ENCODE peak calls at places on chromosomes 12 and 14, in four cellular contexts. M is A549, G is GM12878, U is HepG2. F is an unnamed sample.

GRCh38 chr12:52203126-52203921 is 11.5 kb upstream of the KRT80 start:
- DNase-seq in G (no peak), U (peak; percentile 63), M (peak; percentile 66), F (peak; percentile 63)

GRCh38 chr14:51716610-51717009 is 64.9 kb downstream of the FRMD6 start:
- DNase-seq in U (no peak), M (no peak), G (no peak), F (no peak)

GRCh38 chr14:100891501-100892445 is 11.7 kb downstream of the RTL1 start:
- DNase-seq in M (no peak), U (no peak), G (no peak), F (no peak)

GRCh38 chr12:39476894-39477293 is 34.0 kb upstream of the KIF21A start:
- DNase-seq in M (no peak), G (no peak), U (no peak), F (no peak)

GRCh38 chr12:120079352-120080042 is 37.1 kb downstream of the RAB35 start:
- DNase-seq in M (peak; percentile 67), G (no peak), U (peak; percentile 78), F (no peak)

GRCh38 chr12:71755146-71755892 is 656 bp downstream of the RAB21 start:
- DNase-seq in M (peak; percentile 36), G (peak; percentile 30), U (peak; percentile 18), F (peak; percentile 18)

GRCh38 chr14:63435838-63436237 is 107.3 kb downstream of the PPP2R5E start:
- DNase-seq in M (no peak), G (no peak), U (peak; percentile 13), F (no peak)

GRCh38 chr12:82867782-82868505 is 181.2 kb downstream of the TMTC2 start:
- DNase-seq in U (no peak), M (no peak), G (no peak), F (no peak)

GRCh38 chr14:100283984-100284881 is 22.0 kb downstream of the SLC25A29 start:
- DNase-seq in G (no peak), M (no peak), U (no peak), F (peak; percentile 34)

GRCh38 chr14:96634896-96635295 is 132.7 kb downstream of the PAPOLA start:
- DNase-seq in G (no peak), U (no peak), M (no peak), F (peak; percentile 14)

GRCh38 chr14:99721792-99722516 is 37.9 kb downstream of the CYP46A1 start:
- DNase-seq in U (no peak), M (no peak), G (no peak), F (no peak)

GRCh38 chr12:9509464-9510166 is 98.1 kb downstream of the KLRB1 start:
- DNase-seq in U (no peak), G (no peak), M (no peak), F (no peak)

GRCh38 chr12:59252731-59253130 is 332.4 kb upstream of the LRIG3 start:
- DNase-seq in G (no peak), U (no peak), M (no peak), F (no peak)

GRCh38 chr12:15173142-15173541 is 48.1 kb downstream of the RERG start:
- DNase-seq in G (no peak), M (no peak), U (no peak), F (no peak)

GRCh38 chr14:96734076-96734622 is 63.0 kb upstream of the VRK1 start:
- DNase-seq in G (no peak), U (no peak), M (no peak), F (no peak)

GRCh38 chr12:2792670-2793500 is 1.9 kb upstream of the FKBP4 start:
- DNase-seq in M (no peak), G (no peak), U (no peak), F (no peak)

GRCh38 chr12:98594050-98594853 is 766 bp downstream of the SLC25A3 start:
- DNase-seq in M (no peak), G (no peak), U (no peak), F (peak; percentile 36)

GRCh38 chr14:66643344-66643743 is 135.4 kb downstream of the GPHN start:
- DNase-seq in U (no peak), M (no peak), G (no peak), F (no peak)

GRCh38 chr12:101696477-101697196 is 803 bp upstream of the CHPT1 start:
- DNase-seq in M (peak; percentile 6), G (no peak), U (peak; percentile 88), F (peak; percentile 48)

GRCh38 chr12:11209098-11209497 is 22.4 kb upstream of the TAS2R42 start:
- DNase-seq in G (no peak), M (no peak), U (peak; percentile 10), F (no peak)

GRCh38 chr14:74620497-74620921 is 8.5 kb upstream of the LTBP2 start:
- DNase-seq in M (peak; percentile 51), U (peak; percentile 72), G (no peak), F (no peak)

GRCh38 chr14:32197919-32198318 is 3.9 kb upstream of the RNU6-7 start:
- DNase-seq in M (no peak), G (no peak), U (no peak), F (no peak)

GRCh38 chr12:57069522-57069921 is 9.1 kb downstream of the NEMP1 start:
- DNase-seq in M (peak; percentile 48), G (no peak), U (peak; percentile 81), F (peak; percentile 59)

GRCh38 chr12:129332286-129332685 is 479.0 kb downstream of the GLT1D1 start:
- DNase-seq in U (no peak), M (no peak), G (no peak), F (no peak)

GRCh38 chr12:85310456-85311076 is 30.5 kb downstream of the ALX1 start:
- DNase-seq in G (no peak), M (no peak), U (no peak), F (no peak)

GRCh38 chr12:3015356-3015755 is 56.2 kb downstream of the TEAD4 start:
- DNase-seq in G (no peak), U (no peak), M (no peak), F (no peak)

GRCh38 chr12:67915335-67915851 is 73.9 kb upstream of the IFNG-AS1 start:
- DNase-seq in G (no peak), M (no peak), U (peak; percentile 8), F (no peak)

GRCh38 chr12:18576104-18576622 is 161.6 kb downstream of the PLCZ1 start:
- DNase-seq in G (no peak), U (no peak), M (no peak), F (no peak)

GRCh38 chr12:18583655-18584054 is 154.2 kb downstream of the PLCZ1 start:
- DNase-seq in U (no peak), M (no peak), G (no peak), F (no peak)

GRCh38 chr12:18580286-18580685 is 157.5 kb downstream of the PLCZ1 start:
- DNase-seq in M (no peak), U (no peak), G (no peak), F (no peak)

GRCh38 chr12:18581232-18581962 is 156.4 kb downstream of the PLCZ1 start:
- DNase-seq in M (no peak), G (no peak), U (no peak), F (no peak)

GRCh38 chr12:18578191-18578590 is 159.6 kb downstream of the PLCZ1 start:
- DNase-seq in G (no peak), M (no peak), U (no peak), F (no peak)
- TF ChIP-seq PBX3 in G (no peak), M (no peak), U (no peak), F (no peak)

DNA sequence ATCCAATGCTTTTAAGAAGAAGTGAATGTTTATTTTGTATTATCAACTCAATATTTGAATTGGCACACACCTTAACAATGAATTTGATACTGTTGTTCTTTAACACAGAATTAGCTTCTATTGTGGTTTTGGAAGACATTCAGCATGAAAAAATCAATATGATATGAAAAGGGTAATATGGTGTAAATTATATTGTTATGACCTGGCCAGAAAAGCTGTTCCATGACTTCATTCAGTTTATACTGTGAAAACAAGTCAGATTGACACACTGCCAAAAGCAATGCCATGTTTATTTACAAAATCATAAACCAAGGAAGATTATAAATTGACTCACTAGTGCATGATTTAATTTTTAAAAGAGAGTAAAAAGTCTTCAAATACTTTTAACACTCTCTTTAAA is 851.4 kb upstream of the SEL1L start:
- DNase-seq in M (no peak), U (no peak), G (no peak), F (no peak)
- TF ChIP-seq PBX3 in M (no peak), U (no peak), G (no peak), F (no peak)

DNA sequence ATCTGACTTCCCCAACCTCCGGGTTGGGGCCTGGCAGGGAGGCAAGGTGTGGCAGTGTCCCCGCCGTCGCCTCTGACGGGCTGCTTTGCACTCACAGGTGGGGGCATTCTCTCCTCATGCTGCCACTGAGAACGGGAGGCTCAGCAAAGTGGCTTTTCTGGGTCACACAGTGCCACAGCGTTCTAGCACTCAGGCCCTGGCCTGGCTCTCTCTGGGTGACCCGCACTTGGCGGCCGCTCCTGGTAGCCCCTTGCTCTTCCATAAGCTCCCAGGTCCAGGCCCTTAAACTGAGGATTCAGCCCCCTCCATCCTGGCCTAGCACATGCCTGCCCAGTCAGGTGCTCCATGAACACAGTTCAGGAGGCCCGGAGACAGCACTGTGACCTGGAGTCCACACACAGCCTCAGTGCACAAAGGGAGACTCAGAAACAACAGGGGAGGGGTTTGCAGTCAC is 25.2 kb downstream of the SERPINA1 start:
- DNase-seq in U (no peak), M (no peak), G (no peak), F (no peak)
- TF ChIP-seq PBX3 in U (no peak), M (no peak), G (no peak), F (no peak)

DNA sequence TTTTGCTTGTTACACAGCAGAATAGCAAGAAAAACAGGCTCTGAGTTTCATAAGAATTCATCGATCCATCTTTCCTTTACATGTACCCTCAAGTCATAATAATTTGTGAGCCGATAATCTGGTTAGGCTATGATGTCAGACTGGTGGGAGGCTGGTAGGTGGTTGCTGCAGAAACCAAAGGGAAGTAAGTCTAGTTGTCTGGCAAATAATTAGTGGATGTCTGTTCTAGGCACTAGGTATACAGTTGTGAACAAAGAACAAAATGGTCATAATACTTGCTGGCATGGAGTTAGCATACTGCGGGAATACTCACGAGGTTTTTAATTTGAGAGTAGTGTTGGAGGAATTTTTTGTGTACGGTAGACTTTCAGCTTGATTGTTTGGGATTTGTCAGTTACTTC is 8.8 kb downstream of the SUSD6 start:
- DNase-seq in M (no peak), U (no peak), G (no peak), F (no peak)
- TF ChIP-seq PBX3 in M (no peak), U (no peak), G (no peak), F (no peak)

GRCh38 chr12:53344487-53344823 is 8.3 kb upstream of the SP7 start:
- DNase-seq in M (no peak), U (no peak), G (no peak), F (no peak)
- TF ChIP-seq PBX3 in M (no peak), U (no peak), G (no peak), F (no peak)

DNA sequence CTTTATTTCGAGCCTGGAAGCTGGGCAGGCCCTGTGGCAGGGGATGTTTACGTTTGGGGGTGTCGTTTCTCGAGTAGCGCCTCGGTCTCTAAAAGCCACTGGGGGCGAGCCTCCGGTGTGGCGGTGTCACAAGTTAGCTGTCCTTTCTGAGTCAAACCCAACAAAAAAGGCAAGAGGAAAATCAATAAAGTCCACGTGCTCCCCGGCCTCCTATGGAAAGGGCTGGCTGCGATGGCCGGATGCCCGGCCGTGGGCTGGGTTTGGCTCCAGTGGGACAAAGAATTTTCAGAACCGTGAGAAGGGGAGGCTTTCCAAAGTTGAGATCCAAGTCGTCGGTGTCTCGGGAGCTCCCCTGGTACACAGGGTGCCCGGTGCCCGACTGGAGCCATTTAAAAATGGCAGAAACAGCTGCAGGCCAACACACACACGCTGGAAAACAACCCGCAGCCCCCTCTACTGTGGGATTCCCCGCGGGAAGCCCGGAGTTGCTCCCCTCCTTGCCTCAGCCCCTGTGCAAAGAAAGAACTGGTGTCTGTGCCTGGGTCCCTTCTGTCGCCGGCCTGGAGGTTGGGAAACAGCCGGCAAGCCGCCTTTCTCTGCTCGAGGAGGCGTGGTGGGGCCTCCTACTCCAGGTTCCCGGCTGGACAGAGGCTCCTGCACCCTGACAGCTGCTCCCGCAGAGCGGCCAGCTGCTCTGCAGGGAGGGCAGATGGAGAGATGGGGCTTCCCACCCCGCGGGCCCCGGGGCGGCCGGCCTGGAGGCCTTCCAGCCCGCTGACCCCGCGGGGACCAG is 1.9 kb downstream of the BCL7A start:
- DNase-seq in M (peak; percentile 73), G (no peak), U (peak; percentile 80), F (peak; percentile 87)
- TF ChIP-seq PBX3 in M (no peak), G (no peak), U (no peak), F (no peak)

F was measured in SK-N-SH.